ENCODE peak calls at places on chromosomes 13 and 19, in seven cellular contexts. K is left colon; I is NCI-H446 treated with DMSO at 0.1 percent for 48 hours; C is type B pancreatic cell; N is A549; Z is stimulated activated CD4-positive, alpha-beta T cell treated with anti-CD3 and anti-CD28 coated beads, Interleukin-2, amount 100 ng/mL, for 24 hours; Y is activated CD4-positive, CD25-positive, alpha-beta regulatory T cell. A is an unnamed sample.

GRCh38 chr13:43785681-43786471 is 896 bp downstream of the ENOX1 start:
- DNase-seq in K (peak; percentile 60), I (peak; percentile 58), C (peak; percentile 79), N (peak; percentile 64), Z (peak; percentile 25), Y (peak; percentile 1), A (peak; percentile 60)

GRCh38 chr19:31355330-31356289 is 6.4 kb upstream of the TSHZ3 start:
- DNase-seq in K (no peak), I (no peak), C (no peak), N (no peak), Z (no peak), Y (no peak), A (no peak)

GRCh38 chr13:113848020-113848419 is 15.9 kb downstream of the GAS6 start:
- DNase-seq in K (peak; percentile 4), I (no peak), C (peak; percentile 59), N (no peak), Z (no peak), Y (no peak), A (no peak)

GRCh38 chr19:49502866-49503581 is 6.8 kb downstream of the RPS11 start:
- DNase-seq in K (no peak), I (peak; percentile 23), C (no peak), N (peak; percentile 79), Z (peak; percentile 50), Y (no peak), A (peak; percentile 60)

GRCh38 chr19:56104423-56104822 is 16.7 kb downstream of the ZNF787 start:
- DNase-seq in K (no peak), I (no peak), C (no peak), N (no peak), Z (no peak), Y (no peak), A (peak; percentile 45)

GRCh38 chr13:97125051-97125809 is 96.9 kb upstream of the MBNL2 start:
- DNase-seq in K (peak; percentile 14), I (peak; percentile 38), C (no peak), N (peak; percentile 41), Z (peak; percentile 39), Y (no peak), A (no peak)

GRCh38 chr19:18205180-18205915 is 1.5 kb upstream of the RAB3A start:
- DNase-seq in K (peak; percentile 86), I (peak; percentile 27), C (no peak), N (no peak), Z (peak; percentile 66), Y (peak; percentile 42), A (peak; percentile 82)

GRCh38 chr13:23427342-23428182 is 5.9 kb downstream of the SACS start:
- DNase-seq in K (peak; percentile 10), I (peak; percentile 32), C (no peak), N (peak; percentile 79), Z (no peak), Y (no peak), A (no peak)

GRCh38 chr19:28420731-28421550 is 792.0 kb downstream of the UQCRFS1 start:
- DNase-seq in K (no peak), I (no peak), C (no peak), N (no peak), Z (no peak), Y (no peak), A (no peak)

GRCh38 chr13:24038405-24038804 is 122.1 kb upstream of the SPATA13 start:
- DNase-seq in K (no peak), I (no peak), C (no peak), N (no peak), Z (no peak), Y (no peak), A (no peak)

GRCh38 chr19:11404588-11405258 is 14.4 kb downstream of the RGL3 start:
- DNase-seq in K (no peak), I (no peak), C (no peak), N (no peak), Z (no peak), Y (no peak), A (no peak)

GRCh38 chr19:6765738-6766356 is 1.4 kb downstream of the SH2D3A start:
- DNase-seq in K (peak; percentile 95), I (no peak), C (no peak), N (peak; percentile 44), Z (no peak), Y (no peak), A (peak; percentile 95)

GRCh38 chr19:19223060-19223459 is 11.3 kb downstream of the NCAN start:
- DNase-seq in K (no peak), I (no peak), C (no peak), N (no peak), Z (no peak), Y (no peak), A (no peak)

GRCh38 chr13:113207890-113208423 is 512 bp downstream of the PCID2 start:
- DNase-seq in K (peak; percentile 54), I (no peak), C (no peak), N (peak; percentile 28), Z (peak; percentile 26), Y (no peak), A (peak; percentile 66)

GRCh38 chr13:110818747-110819146 is 96.1 kb downstream of the ANKRD10 start:
- DNase-seq in K (no peak), I (no peak), C (no peak), N (no peak), Z (no peak), Y (no peak), A (no peak)

GRCh38 chr13:33057019-33057785 is 41.0 kb downstream of the KL start:
- DNase-seq in K (no peak), I (no peak), C (no peak), N (peak; percentile 19), Z (no peak), Y (no peak), A (no peak)

GRCh38 chr13:94586371-94586770 is 9.6 kb downstream of the TGDS start:
- DNase-seq in K (no peak), I (no peak), C (no peak), N (no peak), Z (no peak), Y (no peak), A (no peak)

GRCh38 chr13:82615043-82615442 is 1267.2 kb downstream of the SLITRK1 start:
- DNase-seq in K (no peak), I (no peak), C (no peak), N (no peak), Z (no peak), Y (no peak), A (no peak)

GRCh38 chr13:40786568-40786996 is 2.8 kb upstream of the SLC25A15 start:
- DNase-seq in K (no peak), I (no peak), C (no peak), N (no peak), Z (no peak), Y (no peak), A (no peak)

GRCh38 chr19:50500753-50501151 is 10.2 kb downstream of the JOSD2 start:
- DNase-seq in K (no peak), I (no peak), C (no peak), N (no peak), Z (no peak), Y (no peak), A (peak; percentile 47)

GRCh38 chr13:109844396-109844795 is 58.0 kb upstream of the IRS2 start:
- DNase-seq in K (peak; percentile 10), I (no peak), C (no peak), N (no peak), Z (no peak), Y (no peak), A (no peak)

GRCh38 chr13:75321084-75321483 is 160.9 kb downstream of the TBC1D4 start:
- DNase-seq in K (no peak), I (no peak), C (no peak), N (no peak), Z (no peak), Y (no peak), A (no peak)

GRCh38 chr13:78319101-78319627 is 284.2 kb downstream of the POU4F1 start:
- DNase-seq in K (no peak), I (no peak), C (no peak), N (no peak), Z (no peak), Y (no peak), A (no peak)

GRCh38 chr19:788821-789472 is 8.3 kb upstream of the PTBP1 start:
- DNase-seq in K (no peak), I (no peak), C (peak; percentile 70), N (no peak), Z (no peak), Y (no peak), A (no peak)

GRCh38 chr19:10270180-10270615 is 722 bp upstream of the ICAM1 start:
- DNase-seq in K (peak; percentile 81), I (no peak), C (no peak), N (no peak), Z (peak; percentile 66), Y (peak; percentile 48), A (peak; percentile 93)

GRCh38 chr13:89520468-89520867 is 1827.0 kb upstream of the MIR17HG start:
- DNase-seq in K (no peak), I (no peak), C (no peak), N (no peak), Z (no peak), Y (no peak), A (no peak)

GRCh38 chr19:15869109-15869555 is 28.7 kb downstream of the CYP4F2 start:
- DNase-seq in K (peak; percentile 31), I (no peak), C (no peak), N (peak; percentile 56), Z (peak; percentile 37), Y (peak; percentile 4), A (no peak)

GRCh38 chr13:49443689-49444516 is at the start of the genes CAB39L and SETDB2:
- DNase-seq in K (peak; percentile 99), I (peak; percentile 95), C (peak; percentile 98), N (peak; percentile 97), Z (peak; percentile 98), Y (peak; percentile 93), A (peak; percentile 100)

GRCh38 chr13:51995677-51996551 is 15.3 kb downstream of the ATP7B start:
- DNase-seq in K (peak; percentile 57), I (no peak), C (no peak), N (no peak), Z (no peak), Y (no peak), A (no peak)

GRCh38 chr19:58317481-58318072 is 9.2 kb upstream of the ZSCAN22 start:
- DNase-seq in K (no peak), I (no peak), C (no peak), N (peak; percentile 51), Z (no peak), Y (no peak), A (no peak)

GRCh38 chr13:29498426-29499040 is 97.0 kb downstream of the SLC7A1 start:
- DNase-seq in K (no peak), I (no peak), C (no peak), N (no peak), Z (no peak), Y (no peak), A (no peak)

GRCh38 chr19:10587022-10587838 is at the start of gene AP1M2:
- DNase-seq in K (peak; percentile 78), I (no peak), C (no peak), N (no peak), Z (no peak), Y (no peak), A (peak; percentile 73)

GRCh38 chr13:26785845-26786630 is 25.5 kb upstream of the GPR12 start:
- DNase-seq in K (peak; percentile 38), I (peak; percentile 10), C (no peak), N (no peak), Z (peak; percentile 34), Y (peak; percentile 7), A (no peak)

GRCh38 chr19:33264881-33265445 is 37.4 kb downstream of the CEBPA start:
- DNase-seq in K (no peak), I (no peak), C (no peak), N (no peak), Z (no peak), Y (no peak), A (no peak)

GRCh38 chr13:20714563-20715339 is 11.3 kb downstream of the IL17D start:
- DNase-seq in K (no peak), I (peak; percentile 61), C (no peak), N (no peak), Z (no peak), Y (no peak), A (no peak)

GRCh38 chr13:112905990-112906641 is 62.9 kb upstream of the MCF2L start:
- DNase-seq in K (no peak), I (no peak), C (no peak), N (no peak), Z (no peak), Y (no peak), A (peak; percentile 37)

GRCh38 chr19:8302734-8303133 is 5.4 kb downstream of the CD320 start:
- DNase-seq in K (peak; percentile 4), I (no peak), C (peak; percentile 60), N (no peak), Z (peak; percentile 13), Y (no peak), A (peak; percentile 19)

GRCh38 chr19:55526216-55527196 is 10.4 kb downstream of the SBK2 start:
- DNase-seq in K (peak; percentile 87), I (peak; percentile 20), C (no peak), N (peak; percentile 95), Z (no peak), Y (no peak), A (peak; percentile 84)

A was measured in lower lobe of right lung.